ENCODE peak calls at places on chromosomes 3 and 15, in six cellular contexts. G is fibroblast of lung; U is cardiac muscle cell; T is pancreas; C is upper lobe of right lung; D is CD8-positive, alpha-beta T cell. N is an unnamed sample.

GRCh38 chr3:84692261-84692660 is 266.5 kb upstream of the CADM2 start:
- DNase-seq in G (no peak), U (no peak), T (no peak), C (no peak), D (no peak), N (no peak)

GRCh38 chr3:129838086-129838485 is 55.4 kb downstream of the TMCC1 start:
- DNase-seq in G (peak; percentile 25), U (no peak), T (no peak), C (no peak), D (no peak), N (no peak)

GRCh38 chr15:82397817-82398216 is 31.8 kb upstream of the GOLGA6L9 start:
- DNase-seq in G (no peak), U (no peak), T (no peak), C (no peak), D (no peak), N (no peak)

GRCh38 chr3:177893321-177893720 is 642.9 kb upstream of the KCNMB2 start:
- DNase-seq in G (no peak), U (no peak), T (no peak), C (no peak), D (no peak), N (no peak)

GRCh38 chr3:88509582-88509981 is 359.8 kb downstream of the C3orf38 start:
- DNase-seq in G (no peak), U (no peak), T (no peak), C (no peak), D (no peak), N (no peak)

GRCh38 chr15:52137432-52138357 is 25.1 kb upstream of the BCL2L10 start:
- DNase-seq in G (no peak), U (no peak), T (no peak), C (no peak), D (no peak), N (no peak)

GRCh38 chr3:46400000-46400734 is 6.7 kb downstream of the CCR5AS start:
- DNase-seq in G (peak; percentile 80), U (peak; percentile 84), T (no peak), C (no peak), D (no peak), N (peak; percentile 75)

GRCh38 chr3:111246967-111247760 is 175.5 kb downstream of the NECTIN3 start:
- DNase-seq in G (peak; percentile 86), U (peak; percentile 42), T (no peak), C (no peak), D (no peak), N (peak; percentile 98)

GRCh38 chr3:23662079-23662617 is 143.6 kb upstream of the UBE2E1 start:
- DNase-seq in G (no peak), U (no peak), T (no peak), C (no peak), D (no peak), N (no peak)

GRCh38 chr3:174125267-174125844 is 727.8 kb downstream of the NLGN1 start:
- DNase-seq in G (peak; percentile 36), U (peak; percentile 30), T (no peak), C (no peak), D (no peak), N (peak; percentile 40)

GRCh38 chr3:157175678-157176077 is 15.7 kb upstream of the CCNL1 start:
- DNase-seq in G (peak; percentile 16), U (no peak), T (no peak), C (peak; percentile 70), D (peak; percentile 32), N (no peak)

DNA sequence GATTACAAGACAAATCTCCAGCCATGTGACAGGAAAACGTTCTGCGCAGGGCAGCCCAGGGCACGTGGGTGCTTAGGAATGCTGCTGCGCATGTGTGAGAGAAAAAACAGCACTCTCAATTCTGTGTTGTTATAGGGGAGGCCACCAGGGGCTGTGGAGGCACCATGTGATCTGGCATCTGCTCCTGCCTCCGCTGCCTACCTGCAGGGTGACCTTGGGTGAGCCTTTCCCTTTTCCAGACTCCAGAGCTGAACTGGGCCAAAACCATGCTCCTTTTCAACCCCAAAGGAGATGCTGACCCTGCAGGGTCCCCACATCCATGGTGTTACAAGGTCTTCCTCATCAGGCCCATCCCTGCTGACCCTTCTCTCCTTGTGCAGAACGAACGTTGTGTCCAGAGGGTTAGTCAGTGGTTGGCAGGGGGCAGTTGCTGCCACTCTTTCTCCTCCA is 81.5 kb upstream of the RASGRF1 start:
- DNase-seq in G (no peak), U (peak; percentile 27), T (no peak), C (no peak), D (no peak), N (no peak)
- TF ChIP-seq CTCF in G (no peak), U (no peak), T (no peak), C (no peak), D (no peak), N (no peak)

GRCh38 chr3:72380193-72380592 is 468.1 kb downstream of the SHQ1 start:
- DNase-seq in G (peak; percentile 48), U (peak; percentile 50), T (no peak), C (no peak), D (no peak), N (peak; percentile 29)
- H3K4me3 ChIP-seq in G (no peak overlapping the region), U (no peak overlapping the region), T (no peak overlapping the region), C (no peak overlapping the region), D (no peak overlapping the region), N (no peak overlapping the region)

DNA sequence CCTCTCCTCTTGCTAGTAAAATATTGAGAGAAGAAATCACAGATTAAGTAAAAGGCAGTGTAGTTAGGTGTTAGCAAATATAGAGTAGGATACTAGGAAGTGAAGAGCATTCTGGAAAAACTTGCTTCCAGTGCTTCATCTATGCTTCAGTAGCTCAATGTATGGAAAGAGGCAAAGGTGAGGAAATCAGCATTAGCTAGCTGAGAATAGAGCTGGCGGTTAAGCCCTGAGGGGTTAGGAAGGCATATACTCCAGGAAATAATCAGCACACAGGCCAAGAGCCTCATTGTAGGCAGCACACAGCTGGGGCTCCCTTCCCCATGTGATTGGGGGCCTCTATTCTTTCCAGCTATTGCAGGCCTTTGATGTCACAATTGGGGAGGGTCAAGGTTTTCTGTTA is 13.8 kb downstream of the RCCD1 start:
- DNase-seq in G (no peak), U (no peak), T (no peak), C (no peak), D (no peak), N (no peak)
- H3K36me3 ChIP-seq in G (peaks cover 16% of the 10 kb centered on the region), U (peaks cover 39% of the 10 kb centered on the region), T (peaks cover 18% of the 10 kb centered on the region), C (peaks cover 10% of the 10 kb centered on the region), D (no peaks in the 10 kb centered on the region), N (peaks cover 6% of the 10 kb centered on the region)

GRCh38 chr3:49013113-49013737 is 5.2 kb downstream of the DALRD3 start:
- DNase-seq in G (no peak), U (no peak), T (peak; percentile 55), C (no peak), D (no peak), N (no peak)

GRCh38 chr3:49015072-49015471 is 3.3 kb downstream of the DALRD3 start:
- DNase-seq in G (no peak), U (no peak), T (peak; percentile 68), C (no peak), D (no peak), N (no peak)

GRCh38 chr3:49015765-49016164 is 2.6 kb downstream of the DALRD3 start:
- DNase-seq in G (no peak), U (no peak), T (peak; percentile 17), C (no peak), D (no peak), N (peak; percentile 50)

GRCh38 chr3:49012441-49013017 is 5.3 kb downstream of the WDR6 start:
- DNase-seq in G (no peak), U (no peak), T (peak; percentile 83), C (no peak), D (no peak), N (no peak)

DNA sequence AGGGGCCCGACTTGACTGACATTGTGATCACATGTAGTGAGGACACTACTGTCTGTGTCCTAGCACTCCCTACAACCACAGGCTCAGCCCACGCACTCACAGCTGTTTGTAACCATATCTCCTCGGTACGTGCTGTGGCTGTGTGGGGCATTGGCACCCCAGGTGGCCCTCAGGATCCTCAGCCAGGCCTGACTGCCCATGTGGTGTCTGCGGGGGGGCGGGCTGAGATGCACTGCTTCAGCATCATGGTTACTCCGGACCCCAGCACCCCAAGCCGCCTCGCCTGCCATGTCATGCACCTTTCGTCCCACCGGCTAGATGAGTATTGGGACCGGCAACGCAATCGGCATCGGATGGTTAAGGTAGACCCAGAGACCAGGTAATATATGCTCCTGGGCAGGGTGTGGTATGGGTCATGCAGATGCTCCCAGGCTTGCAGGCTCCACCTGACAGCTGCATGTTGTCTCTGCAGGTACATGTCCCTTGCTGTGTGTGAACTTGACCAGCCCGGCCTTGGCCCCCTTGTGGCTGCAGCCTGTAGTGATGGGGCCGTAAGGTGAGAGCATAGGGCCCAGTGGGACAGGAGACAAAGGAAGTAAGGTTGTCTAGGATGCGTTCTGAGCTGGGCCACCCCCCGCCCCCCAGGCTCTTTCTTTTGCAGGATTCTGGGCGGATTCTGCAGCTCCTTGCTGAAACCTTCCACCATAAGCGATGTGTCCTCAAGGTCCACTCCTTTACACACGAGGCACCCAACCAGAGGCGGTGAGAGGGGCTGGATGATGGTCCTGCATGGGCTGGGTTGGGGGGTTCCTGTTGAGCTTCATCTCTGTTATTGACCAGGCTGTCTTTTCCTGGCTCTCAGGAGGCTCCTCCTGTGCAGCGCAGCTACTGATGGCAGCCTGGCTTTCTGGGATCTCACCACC is 4.4 kb downstream of the DALRD3 start:
- DNase-seq in G (no peak), U (peak; percentile 47), T (peak; percentile 83), C (no peak), D (peak; percentile 55), N (peak; percentile 43)
- TF ChIP-seq CTCF in G (peak; percentile 65), U (peak; percentile 62), T (no peak), C (peak; percentile 44), D (peak; percentile 26), N (peak; percentile 80)

GRCh38 chr3:171302009-171302408 is 158.2 kb downstream of the TNIK start:
- DNase-seq in G (no peak), U (no peak), T (no peak), C (no peak), D (no peak), N (no peak)
- H3K4me3 ChIP-seq in G (no peak overlapping the region), U (no peak overlapping the region), T (no peak overlapping the region), C (no peak overlapping the region), D (no peak overlapping the region), N (no peak overlapping the region)

DNA sequence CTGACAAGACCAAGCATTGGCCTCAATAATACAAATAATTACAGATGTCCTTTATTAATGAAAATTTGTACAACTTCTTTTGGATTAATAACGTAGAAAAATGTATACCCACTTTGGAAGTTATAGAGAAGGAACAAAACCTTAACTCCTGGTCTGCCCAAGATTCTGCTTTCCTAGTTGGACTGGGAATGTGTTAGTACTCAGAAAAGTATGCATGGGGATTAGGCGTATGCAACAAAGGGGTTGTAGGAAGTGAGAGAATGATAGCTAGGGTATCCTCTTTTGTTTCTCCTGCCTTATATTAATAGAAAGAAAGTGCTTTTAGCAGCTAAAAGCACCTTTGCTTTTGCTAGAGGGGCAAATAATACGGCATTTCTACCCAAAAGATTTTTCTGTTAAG is 116.2 kb upstream of the LRRFIP2 start:
- DNase-seq in G (peak; percentile 80), U (peak; percentile 23), T (no peak), C (no peak), D (no peak), N (peak; percentile 52)
- H3K36me3 ChIP-seq in G (peaks cover 1% of the 10 kb centered on the region), U (peaks cover 20% of the 10 kb centered on the region), T (peaks cover 27% of the 10 kb centered on the region), C (peaks cover 78% of the 10 kb centered on the region), D (peaks cover 11% of the 10 kb centered on the region), N (peaks cover 1% of the 10 kb centered on the region)